ENCODE peak calls at places on chromosomes 12 and 14, in five cellular contexts. R is activated T-cell treated with anti-CD3 and anti-CD28 coated beads for 48 hours, Q is AG10803, U is BE2C, Z is left kidney. P is an unnamed sample.

GRCh38 chr12:12562016-12562483 is 613 bp downstream of the DUSP16 start:
- DNase-seq in R (no peak), Q (peak), U (peak), Z (peak), P (peak)

GRCh38 chr12:112843272-112843671 is 51.7 kb downstream of the RPH3A start:
- DNase-seq in R (no peak), Q (peak), U (peak), Z (peak), P (peak)

GRCh38 chr12:75908961-75909699 is 122.4 kb downstream of the PHLDA1 start:
- DNase-seq in R (no peak), Q (peak), U (peak), Z (peak), P (no peak)

GRCh38 chr14:91878274-91878673 is 10.9 kb upstream of the TC2N start:
- DNase-seq in R (no peak), Q (no peak), U (no peak), Z (no peak), P (no peak)

GRCh38 chr12:104448475-104448874 is 8.3 kb upstream of the CHST11 start:
- DNase-seq in R (no peak), Q (no peak), U (no peak), Z (no peak), P (no peak)

GRCh38 chr14:24332094-24332983 is 2.5 kb downstream of the ADCY4 start:
- DNase-seq in R (peak), Q (peak), U (peak), Z (peak), P (peak)

GRCh38 chr14:104284107-104284592 is 145.8 kb downstream of the KIF26A start:
- DNase-seq in R (no peak), Q (no peak), U (peak), Z (peak), P (no peak)

GRCh38 chr14:57066887-57067513 is 201.7 kb downstream of the EXOC5 start:
- DNase-seq in R (peak), Q (no peak), U (peak), Z (peak), P (peak)

GRCh38 chr12:131213896-131214442 is 260.3 kb downstream of the ADGRD1 start:
- DNase-seq in R (no peak), Q (no peak), U (no peak), Z (no peak), P (no peak)

GRCh38 chr14:88233915-88234314 is 89.2 kb downstream of the KCNK10 start:
- DNase-seq in R (no peak), Q (no peak), U (peak), Z (peak), P (peak)

GRCh38 chr12:122874081-122874480 is 21.8 kb downstream of the VPS37B start:
- DNase-seq in R (no peak), Q (no peak), U (no peak), Z (peak), P (peak)

GRCh38 chr14:97021571-97022171 is 224.5 kb downstream of the VRK1 start:
- DNase-seq in R (no peak), Q (no peak), U (no peak), Z (peak), P (peak)

GRCh38 chr14:32525591-32525990 is 196.5 kb downstream of the AKAP6 start:
- DNase-seq in R (no peak), Q (no peak), U (no peak), Z (no peak), P (no peak)

GRCh38 chr12:124463341-124463861 is 104.0 kb downstream of the NCOR2 start:
- DNase-seq in R (no peak), Q (no peak), U (peak), Z (peak), P (no peak)

GRCh38 chr12:67827820-67828383 is 161.3 kb upstream of the IFNG-AS1 start:
- DNase-seq in R (peak), Q (peak), U (no peak), Z (peak), P (peak)

GRCh38 chr12:31524791-31525495 is 66.0 kb downstream of the DENND5B start:
- DNase-seq in R (no peak), Q (peak), U (no peak), Z (no peak), P (no peak)

GRCh38 chr14:61280092-61280525 is 1.0 kb downstream of the TMEM30B start:
- DNase-seq in R (peak), Q (no peak), U (no peak), Z (peak), P (no peak)

GRCh38 chr12:120175062-120175461 is 19.5 kb downstream of the GCN1 start:
- DNase-seq in R (no peak), Q (no peak), U (no peak), Z (no peak), P (no peak)

GRCh38 chr12:131710464-131711457 is at the start of gene SFSWAP:
- DNase-seq in R (peak), Q (peak), U (peak), Z (peak), P (peak)

GRCh38 chr12:123149088-123149827 is 1.6 kb downstream of the PITPNM2 start:
- DNase-seq in R (no peak), Q (no peak), U (no peak), Z (peak), P (no peak)

GRCh38 chr12:116761499-116761898 is 23.4 kb downstream of the RNFT2 start:
- DNase-seq in R (no peak), Q (no peak), U (no peak), Z (no peak), P (no peak)

GRCh38 chr14:88749139-88749538 is 43.6 kb downstream of the EML5 start:
- DNase-seq in R (no peak), Q (no peak), U (no peak), Z (no peak), P (no peak)

GRCh38 chr12:108484431-108484830 is 30.6 kb upstream of the FICD start:
- DNase-seq in R (no peak), Q (no peak), U (no peak), Z (no peak), P (no peak)

GRCh38 chr14:84575681-84576080 is 954.3 kb upstream of the FLRT2 start:
- DNase-seq in R (no peak), Q (no peak), U (no peak), Z (no peak), P (no peak)

GRCh38 chr14:23437142-23438129 is 2.0 kb upstream of the MYH7 start:
- DNase-seq in R (no peak), Q (no peak), U (no peak), Z (peak), P (no peak)

GRCh38 chr14:64673748-64674147 is 30.5 kb upstream of the PLEKHG3 start:
- DNase-seq in R (peak), Q (peak), U (no peak), Z (no peak), P (no peak)

GRCh38 chr12:123950476-123951169 is 22.0 kb downstream of the CCDC92 start:
- DNase-seq in R (no peak), Q (no peak), U (no peak), Z (no peak), P (no peak)

GRCh38 chr12:53495903-53496751 is 3.1 kb downstream of the MAP3K12 start:
- DNase-seq in R (no peak), Q (peak), U (no peak), Z (peak), P (peak)

GRCh38 chr12:39605996-39606395 is 13.6 kb downstream of the ABCD2 start:
- DNase-seq in R (no peak), Q (peak), U (no peak), Z (no peak), P (peak)

GRCh38 chr12:75542942-75543341 is 31.5 kb upstream of the KRR1 start:
- DNase-seq in R (no peak), Q (no peak), U (no peak), Z (no peak), P (no peak)

GRCh38 chr14:39175445-39176262 is 600 bp downstream of the PNN start:
- DNase-seq in R (peak), Q (peak), U (peak), Z (peak), P (peak)

GRCh38 chr14:76926521-76927251 is 100.5 kb downstream of the LRRC74A start:
- DNase-seq in R (no peak), Q (peak), U (peak), Z (peak), P (no peak)

GRCh38 chr12:989751-990278 is 1.2 kb upstream of the ERC1 start:
- DNase-seq in R (no peak), Q (peak), U (peak), Z (peak), P (peak)

GRCh38 chr14:104580961-104581360 is 1.4 kb downstream of the C14orf180 start:
- DNase-seq in R (no peak), Q (no peak), U (peak), Z (no peak), P (no peak)

GRCh38 chr12:39033789-39034188 is 128.4 kb upstream of the CPNE8 start:
- DNase-seq in R (no peak), Q (no peak), U (no peak), Z (no peak), P (peak)

GRCh38 chr12:46948936-46949555 is 123.2 kb upstream of the SLC38A4 start:
- DNase-seq in R (no peak), Q (peak), U (no peak), Z (no peak), P (no peak)

GRCh38 chr14:59438148-59438766 is 26.9 kb downstream of the GPR135 start:
- DNase-seq in R (no peak), Q (peak), U (no peak), Z (no peak), P (no peak)

GRCh38 chr14:22524784-22525161 is 64.3 kb downstream of the DAD1 start:
- DNase-seq in R (no peak), Q (no peak), U (no peak), Z (no peak), P (no peak)

GRCh38 chr12:120749256-120749655 is 23.6 kb downstream of the ACADS start:
- DNase-seq in R (no peak), Q (no peak), U (no peak), Z (no peak), P (no peak)

GRCh38 chr14:79044894-79045624 is 874.9 kb downstream of the NRXN3 start:
- DNase-seq in R (no peak), Q (peak), U (no peak), Z (peak), P (peak)

P was measured in mesendoderm.